ENCODE peak calls at places on chromosomes 3 and 15, in six cellular contexts. T is NCI-H1436; P is stimulated activated CD4-positive, alpha-beta T cell treated with anti-CD3 and anti-CD28 coated beads, Interleukin-4, amount 100 ng/mL, for 4 hours; Y is stimulated activated naive CD4-positive, alpha-beta T cell; O is OCI-M1; G is posterior vena cava. Z is an unnamed sample.
A peak's percentile ranks its signal among the peaks of the same experiment; 100 is the strongest.

GRCh38 chr15:50798684-50799083 is 33.2 kb upstream of the SPPL2A start:
- DNase-seq in G (no peak), P (no peak), Y (no peak), O (peak; percentile 21), T (no peak), Z (no peak)

GRCh38 chr3:50255251-50255615 is 13.7 kb upstream of the SEMA3B start:
- DNase-seq in O (no peak), G (no peak), Y (no peak), P (no peak), T (peak; percentile 64), Z (no peak)

GRCh38 chr3:97871788-97872187 is 50.0 kb downstream of the CRYBG3 start:
- DNase-seq in O (no peak), T (no peak), P (no peak), Y (no peak), G (no peak), Z (no peak)

GRCh38 chr3:89238836-89239235 is 131.4 kb downstream of the EPHA3 start:
- DNase-seq in T (no peak), Y (no peak), P (no peak), O (peak; percentile 11), G (no peak), Z (no peak)

GRCh38 chr3:138600341-138600740 is 6.3 kb upstream of the CEP70 start:
- DNase-seq in Y (no peak), P (no peak), T (no peak), O (no peak), G (no peak), Z (no peak)

GRCh38 chr15:31554261-31554660 is 227.6 kb downstream of the KLF13 start:
- DNase-seq in P (no peak), T (no peak), Y (no peak), O (no peak), G (peak; percentile 95), Z (peak; percentile 14)

GRCh38 chr3:69649120-69649519 is 90.1 kb upstream of the MITF start:
- DNase-seq in G (no peak), Y (no peak), O (no peak), T (no peak), P (no peak), Z (no peak)

GRCh38 chr15:98881526-98882517 is 125.8 kb downstream of the PGPEP1L start:
- DNase-seq in G (no peak), O (peak; percentile 64), Y (no peak), T (peak; percentile 18), P (no peak), Z (no peak)

GRCh38 chr3:56347219-56347871 is 120.9 kb downstream of the ERC2 start:
- DNase-seq in T (no peak), P (no peak), G (no peak), O (peak; percentile 51), Y (no peak), Z (no peak)

GRCh38 chr3:45929042-45929679 is 14.1 kb upstream of the CXCR6 start:
- DNase-seq in P (peak; percentile 63), T (no peak), Y (peak; percentile 44), O (peak; percentile 54), G (no peak), Z (no peak)

GRCh38 chr3:48970568-48970967 is 19.5 kb upstream of the P4HTM start:
- DNase-seq in T (no peak), Y (no peak), O (no peak), P (no peak), G (no peak), Z (no peak)

GRCh38 chr3:187739561-187740445 is 5.5 kb downstream of the BCL6 start:
- DNase-seq in G (peak; percentile 96), Y (peak; percentile 49), O (peak; percentile 65), P (peak; percentile 74), T (peak; percentile 80), Z (no peak)

GRCh38 chr3:141738636-141739363 is 702 bp downstream of the RNF7 start:
- DNase-seq in O (peak; percentile 66), P (peak; percentile 2), T (no peak), Y (no peak), G (no peak), Z (peak; percentile 15)

GRCh38 chr3:74787008-74787407 is 172.5 kb upstream of the CNTN3 start:
- DNase-seq in T (no peak), O (no peak), G (no peak), Y (no peak), P (no peak), Z (no peak)

GRCh38 chr15:49428392-49429095 is 5.5 kb downstream of the FGF7 start:
- DNase-seq in Y (no peak), G (no peak), O (no peak), P (no peak), T (no peak), Z (no peak)

GRCh38 chr3:18745472-18745871 is 320.3 kb upstream of the SATB1 start:
- DNase-seq in O (peak; percentile 76), Y (no peak), T (no peak), G (no peak), P (no peak), Z (no peak)

GRCh38 chr15:93246266-93247242 is 157.5 kb upstream of the RGMA start:
- DNase-seq in P (no peak), O (no peak), Y (no peak), G (no peak), T (peak; percentile 31), Z (no peak)

GRCh38 chr3:79845546-79845945 is 77.7 kb upstream of the ROBO1 start:
- DNase-seq in O (no peak), Y (no peak), P (no peak), T (no peak), G (no peak), Z (peak; percentile 75)

GRCh38 chr3:16477054-16477453 is 36.4 kb downstream of the RFTN1 start:
- DNase-seq in T (no peak), Y (no peak), G (no peak), P (no peak), O (no peak), Z (no peak)

GRCh38 chr15:62287066-62287857 is 122.2 kb upstream of the C2CD4B start:
- DNase-seq in G (no peak), T (no peak), P (no peak), Y (no peak), O (no peak), Z (no peak)

GRCh38 chr3:4804161-4805058 is 174.8 kb upstream of the BHLHE40 start:
- DNase-seq in T (no peak), Y (no peak), G (no peak), P (no peak), O (no peak), Z (no peak)

GRCh38 chr15:78069052-78069414 is 8.5 kb downstream of the TBC1D2B start:
- DNase-seq in T (no peak), O (no peak), G (no peak), Y (no peak), P (no peak), Z (no peak)

GRCh38 chr3:64601824-64602223 is 86.0 kb downstream of the ADAMTS9 start:
- DNase-seq in Y (no peak), G (no peak), P (no peak), T (no peak), O (no peak), Z (no peak)

GRCh38 chr3:97880267-97880666 is 58.5 kb downstream of the CRYBG3 start:
- DNase-seq in O (no peak), G (no peak), Y (no peak), P (no peak), T (no peak), Z (no peak)

GRCh38 chr15:42728562-42728961 is 8.4 kb downstream of the CDAN1 start:
- DNase-seq in G (no peak), P (no peak), T (no peak), Y (no peak), O (no peak), Z (no peak)

GRCh38 chr15:72189250-72189902 is 8.2 kb downstream of the GRAMD2A start:
- DNase-seq in G (no peak), O (no peak), P (no peak), Y (no peak), T (no peak), Z (no peak)

GRCh38 chr3:127419140-127419539 is 131.3 kb upstream of the PRR20G start:
- DNase-seq in T (no peak), O (no peak), G (no peak), P (no peak), Y (no peak), Z (no peak)

GRCh38 chr3:183871541-183871940 is 13.1 kb downstream of the PARL start:
- DNase-seq in P (no peak), O (no peak), T (no peak), G (no peak), Y (no peak), Z (no peak)

GRCh38 chr3:8891774-8892173 is 71.5 kb downstream of the RAD18 start:
- DNase-seq in Y (no peak), T (no peak), G (no peak), P (no peak), O (no peak), Z (no peak)

GRCh38 chr3:143627336-143627735 is 220.9 kb downstream of the SLC9A9 start:
- DNase-seq in T (no peak), O (no peak), G (no peak), Y (no peak), P (no peak), Z (no peak)